ENCODE peak calls at places on chromosomes 4 and X, in four cellular contexts. L is hepatic stellate cell, G is cardiac septum, F is stomach. Z is an unnamed sample.

GRCh38 chr4:187826725-187827124 is 168.8 kb upstream of the ZFP42 start:
- DNase-seq in F (no peak), L (no peak), G (no peak), Z (no peak)

GRCh38 chrX:110966839-110967238 is 129.2 kb upstream of the PAK3 start:
- DNase-seq in F (no peak), G (no peak), L (no peak), Z (no peak)

GRCh38 chr4:24774452-24774851 is 20.9 kb upstream of the SOD3 start:
- DNase-seq in F (no peak), L (no peak), G (no peak), Z (no peak)

GRCh38 chr4:187602339-187603092 is 393.1 kb upstream of the ZFP42 start:
- DNase-seq in G (no peak), F (no peak), L (no peak), Z (no peak)

GRCh38 chr4:119932277-119932676 is 134.4 kb downstream of the MAD2L1 start:
- DNase-seq in G (no peak), L (no peak), F (no peak), Z (no peak)

GRCh38 chrX:66022742-66023725 is 16.8 kb downstream of the VSIG4 start:
- DNase-seq in L (no peak), G (no peak), F (no peak), Z (no peak)

GRCh38 chrX:118216488-118216887 is 99.9 kb upstream of the KLHL13 start:
- DNase-seq in L (no peak), F (peak), G (no peak), Z (peak)

GRCh38 chrX:20266810-20267598 is at the start of gene RPS6KA3:
- DNase-seq in L (peak), F (peak), G (peak), Z (peak)

GRCh38 chrX:39983715-39984114 is 114.0 kb downstream of the BCOR start:
- DNase-seq in F (no peak), L (no peak), G (no peak), Z (peak)

Z was measured in osteoblast.